ENCODE peak calls at places on chromosomes 1 and 21, in nine cellular contexts. One of them, this sample, is unnamed.

GRCh38 chr1:93330617-93331016 is 15.1 kb upstream of the DR1 start:
- DNase-seq in psoas muscle: no peak
- DNase-seq in A549: no peak
- DNase-seq in suprapubic skin: no peak
- DNase-seq in CD8-positive, alpha-beta T cell: no peak
- DNase-seq in pancreas: no peak
- DNase-seq in stomach: no peak
- DNase-seq in right cardiac atrium: no peak
- DNase-seq in aorta: no peak
- DNase-seq in this sample: no peak

GRCh38 chr1:71721532-71721931 is 560.8 kb downstream of the NEGR1 start:
- DNase-seq in psoas muscle: no peak
- DNase-seq in A549: no peak
- DNase-seq in suprapubic skin: no peak
- DNase-seq in CD8-positive, alpha-beta T cell: no peak
- DNase-seq in pancreas: no peak
- DNase-seq in stomach: no peak
- DNase-seq in right cardiac atrium: no peak
- DNase-seq in aorta: no peak
- DNase-seq in this sample: no peak

GRCh38 chr1:54955359-54955758 is 25.1 kb upstream of the TMEM61 start:
- DNase-seq in psoas muscle: no peak
- DNase-seq in A549: no peak
- DNase-seq in suprapubic skin: no peak
- DNase-seq in CD8-positive, alpha-beta T cell: no peak
- DNase-seq in pancreas: no peak
- DNase-seq in stomach: no peak
- DNase-seq in right cardiac atrium: no peak
- DNase-seq in aorta: no peak
- DNase-seq in this sample: no peak

GRCh38 chr1:228776439-228776838 is 41.2 kb downstream of the RHOU start:
- DNase-seq in psoas muscle: no peak
- DNase-seq in A549: no peak
- DNase-seq in suprapubic skin: no peak
- DNase-seq in CD8-positive, alpha-beta T cell: no peak
- DNase-seq in pancreas: no peak
- DNase-seq in stomach: no peak
- DNase-seq in right cardiac atrium: peak; percentile 66
- DNase-seq in aorta: no peak
- DNase-seq in this sample: no peak

GRCh38 chr1:160114085-160114484 is 1.5 kb upstream of the ATP1A2 start:
- DNase-seq in psoas muscle: no peak
- DNase-seq in A549: no peak
- DNase-seq in suprapubic skin: no peak
- DNase-seq in CD8-positive, alpha-beta T cell: no peak
- DNase-seq in pancreas: no peak
- DNase-seq in stomach: no peak
- DNase-seq in right cardiac atrium: peak; percentile 60
- DNase-seq in aorta: no peak
- DNase-seq in this sample: no peak

GRCh38 chr1:207004931-207005830 is 27.4 kb downstream of the C1orf116 start:
- DNase-seq in psoas muscle: no peak
- DNase-seq in A549: peak; percentile 77
- DNase-seq in suprapubic skin: no peak
- DNase-seq in CD8-positive, alpha-beta T cell: peak; percentile 41
- DNase-seq in pancreas: no peak
- DNase-seq in stomach: peak; percentile 76
- DNase-seq in right cardiac atrium: peak; percentile 67
- DNase-seq in aorta: no peak
- DNase-seq in this sample: no peak

GRCh38 chr1:83065952-83066727 is 932.8 kb downstream of the TTLL7 start:
- DNase-seq in psoas muscle: no peak
- DNase-seq in A549: no peak
- DNase-seq in suprapubic skin: no peak
- DNase-seq in CD8-positive, alpha-beta T cell: no peak
- DNase-seq in pancreas: no peak
- DNase-seq in stomach: no peak
- DNase-seq in right cardiac atrium: no peak
- DNase-seq in aorta: no peak
- DNase-seq in this sample: no peak

GRCh38 chr1:66271216-66271903 is 262.6 kb upstream of the SGIP1 start:
- DNase-seq in psoas muscle: peak; percentile 76
- DNase-seq in A549: peak; percentile 78
- DNase-seq in suprapubic skin: peak; percentile 91
- DNase-seq in CD8-positive, alpha-beta T cell: peak; percentile 10
- DNase-seq in pancreas: no peak
- DNase-seq in stomach: peak; percentile 65
- DNase-seq in right cardiac atrium: peak; percentile 95
- DNase-seq in aorta: peak; percentile 82
- DNase-seq in this sample: peak; percentile 21

GRCh38 chr1:109240158-109241152 is 8.9 kb upstream of the CELSR2 start:
- DNase-seq in psoas muscle: peak; percentile 85
- DNase-seq in A549: no peak
- DNase-seq in suprapubic skin: peak; percentile 86
- DNase-seq in CD8-positive, alpha-beta T cell: peak; percentile 22
- DNase-seq in pancreas: no peak
- DNase-seq in stomach: peak; percentile 54
- DNase-seq in right cardiac atrium: peak; percentile 86
- DNase-seq in aorta: peak; percentile 73
- DNase-seq in this sample: no peak

GRCh38 chr1:172914517-172915144 is 136.1 kb downstream of the TNFSF18 start:
- DNase-seq in psoas muscle: no peak
- DNase-seq in A549: no peak
- DNase-seq in suprapubic skin: no peak
- DNase-seq in CD8-positive, alpha-beta T cell: no peak
- DNase-seq in pancreas: no peak
- DNase-seq in stomach: no peak
- DNase-seq in right cardiac atrium: no peak
- DNase-seq in aorta: no peak
- DNase-seq in this sample: no peak

GRCh38 chr1:16254263-16254948 is 17.4 kb upstream of the CPLANE2 start:
- DNase-seq in psoas muscle: no peak
- DNase-seq in A549: no peak
- DNase-seq in suprapubic skin: no peak
- DNase-seq in CD8-positive, alpha-beta T cell: no peak
- DNase-seq in pancreas: no peak
- DNase-seq in stomach: no peak
- DNase-seq in right cardiac atrium: no peak
- DNase-seq in aorta: no peak
- DNase-seq in this sample: no peak

GRCh38 chr1:29238601-29238964 is 2.3 kb downstream of the PTPRU start:
- DNase-seq in psoas muscle: no peak
- DNase-seq in A549: no peak
- DNase-seq in suprapubic skin: no peak
- DNase-seq in CD8-positive, alpha-beta T cell: no peak
- DNase-seq in pancreas: no peak
- DNase-seq in stomach: no peak
- DNase-seq in right cardiac atrium: no peak
- DNase-seq in aorta: no peak
- DNase-seq in this sample: no peak

GRCh38 chr1:44730741-44731512 is at the start of gene RNU5D-1:
- DNase-seq in psoas muscle: peak; percentile 93
- DNase-seq in A549: peak; percentile 72
- DNase-seq in suprapubic skin: peak; percentile 97
- DNase-seq in CD8-positive, alpha-beta T cell: peak; percentile 96
- DNase-seq in pancreas: peak; percentile 97
- DNase-seq in stomach: peak; percentile 95
- DNase-seq in right cardiac atrium: peak; percentile 97
- DNase-seq in aorta: peak; percentile 96
- DNase-seq in this sample: peak; percentile 81

GRCh38 chr1:152884085-152884484 is 6.0 kb downstream of the SMCP start:
- DNase-seq in psoas muscle: no peak
- DNase-seq in A549: no peak
- DNase-seq in suprapubic skin: no peak
- DNase-seq in CD8-positive, alpha-beta T cell: no peak
- DNase-seq in pancreas: no peak
- DNase-seq in stomach: no peak
- DNase-seq in right cardiac atrium: no peak
- DNase-seq in aorta: no peak
- DNase-seq in this sample: no peak
- H3K9me3 ChIP-seq in psoas muscle: no peaks in the 10 kb centered on the region
- H3K9me3 ChIP-seq in A549: no peaks in the 10 kb centered on the region
- H3K9me3 ChIP-seq in suprapubic skin: no peaks in the 10 kb centered on the region
- H3K9me3 ChIP-seq in CD8-positive, alpha-beta T cell: no peaks in the 10 kb centered on the region
- H3K9me3 ChIP-seq in pancreas: no peaks in the 10 kb centered on the region
- H3K9me3 ChIP-seq in stomach: no peaks in the 10 kb centered on the region
- H3K9me3 ChIP-seq in right cardiac atrium: no peaks in the 10 kb centered on the region
- H3K9me3 ChIP-seq in aorta: no peaks in the 10 kb centered on the region
- H3K9me3 ChIP-seq in this sample: no peaks in the 10 kb centered on the region

GRCh38 chr21:23455676-23456075 is 2151.6 kb downstream of the MRPL39 start:
- DNase-seq in psoas muscle: no peak
- DNase-seq in A549: no peak
- DNase-seq in suprapubic skin: no peak
- DNase-seq in CD8-positive, alpha-beta T cell: no peak
- DNase-seq in pancreas: no peak
- DNase-seq in stomach: no peak
- DNase-seq in right cardiac atrium: no peak
- DNase-seq in aorta: no peak
- DNase-seq in this sample: no peak
- H3K9me3 ChIP-seq in psoas muscle: no peaks in the 10 kb centered on the region
- H3K9me3 ChIP-seq in A549: no peaks in the 10 kb centered on the region
- H3K9me3 ChIP-seq in suprapubic skin: no peaks in the 10 kb centered on the region
- H3K9me3 ChIP-seq in CD8-positive, alpha-beta T cell: no peaks in the 10 kb centered on the region
- H3K9me3 ChIP-seq in pancreas: no peaks in the 10 kb centered on the region
- H3K9me3 ChIP-seq in stomach: peaks cover 6% of the 10 kb centered on the region
- H3K9me3 ChIP-seq in right cardiac atrium: no peaks in the 10 kb centered on the region
- H3K9me3 ChIP-seq in aorta: no peaks in the 10 kb centered on the region
- H3K9me3 ChIP-seq in this sample: no peaks in the 10 kb centered on the region

DNA sequence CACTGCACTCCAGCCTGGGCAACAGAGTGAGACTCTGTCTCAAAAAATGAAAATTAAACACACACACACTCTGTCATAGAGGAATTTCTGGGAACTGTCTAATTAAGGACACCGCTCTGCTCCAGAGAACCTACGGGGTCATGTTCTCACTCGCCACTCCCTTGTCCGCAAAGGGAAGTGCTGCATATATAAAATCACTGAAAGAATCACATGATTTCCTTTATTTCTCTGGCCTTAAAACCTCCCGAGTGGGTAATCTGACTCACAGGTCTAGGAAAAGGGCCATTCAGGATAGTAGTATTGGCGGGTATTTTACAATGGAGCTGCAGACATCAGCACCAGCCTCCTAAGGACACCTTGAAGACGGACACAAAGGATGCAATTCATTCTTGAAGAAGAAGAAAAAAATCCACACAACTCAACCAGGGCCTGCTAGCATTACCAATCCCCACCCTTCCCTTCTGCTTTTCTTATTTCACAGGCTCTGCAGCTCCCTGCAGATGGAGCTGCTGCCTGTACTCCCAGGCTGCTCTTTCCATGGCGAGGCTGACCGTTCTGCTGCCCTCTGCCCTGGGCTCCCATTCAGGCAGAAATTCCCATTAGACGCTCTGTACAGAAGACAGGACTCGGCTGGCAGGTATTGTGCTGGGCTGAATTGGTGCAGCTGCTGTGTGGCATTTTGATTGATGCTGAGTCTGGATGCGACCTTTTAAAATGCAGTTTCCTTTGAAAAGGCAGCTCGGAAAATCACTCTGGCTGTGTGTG is 53.3 kb upstream of the FAM89A start:
- DNase-seq in psoas muscle: no peak
- DNase-seq in A549: no peak
- DNase-seq in suprapubic skin: no peak
- DNase-seq in CD8-positive, alpha-beta T cell: no peak
- DNase-seq in pancreas: no peak
- DNase-seq in stomach: no peak
- DNase-seq in right cardiac atrium: no peak
- DNase-seq in aorta: no peak
- DNase-seq in this sample: no peak
- H3K9me3 ChIP-seq in psoas muscle: no peaks in the 10 kb centered on the region
- H3K9me3 ChIP-seq in A549: no peaks in the 10 kb centered on the region
- H3K9me3 ChIP-seq in suprapubic skin: no peaks in the 10 kb centered on the region
- H3K9me3 ChIP-seq in CD8-positive, alpha-beta T cell: no peaks in the 10 kb centered on the region
- H3K9me3 ChIP-seq in pancreas: no peaks in the 10 kb centered on the region
- H3K9me3 ChIP-seq in stomach: no peaks in the 10 kb centered on the region
- H3K9me3 ChIP-seq in right cardiac atrium: no peaks in the 10 kb centered on the region
- H3K9me3 ChIP-seq in aorta: no peaks in the 10 kb centered on the region
- H3K9me3 ChIP-seq in this sample: no peaks in the 10 kb centered on the region

GRCh38 chr21:25175938-25176337 is 431.3 kb downstream of the MRPL39 start:
- DNase-seq in psoas muscle: no peak
- DNase-seq in A549: no peak
- DNase-seq in suprapubic skin: no peak
- DNase-seq in CD8-positive, alpha-beta T cell: no peak
- DNase-seq in pancreas: no peak
- DNase-seq in stomach: no peak
- DNase-seq in right cardiac atrium: no peak
- DNase-seq in aorta: no peak
- DNase-seq in this sample: no peak
- H3K9me3 ChIP-seq in psoas muscle: no peaks in the 10 kb centered on the region
- H3K9me3 ChIP-seq in A549: no peaks in the 10 kb centered on the region
- H3K9me3 ChIP-seq in suprapubic skin: no peaks in the 10 kb centered on the region
- H3K9me3 ChIP-seq in CD8-positive, alpha-beta T cell: no peaks in the 10 kb centered on the region
- H3K9me3 ChIP-seq in pancreas: no peaks in the 10 kb centered on the region
- H3K9me3 ChIP-seq in stomach: no peaks in the 10 kb centered on the region
- H3K9me3 ChIP-seq in right cardiac atrium: no peaks in the 10 kb centered on the region
- H3K9me3 ChIP-seq in aorta: no peaks in the 10 kb centered on the region
- H3K9me3 ChIP-seq in this sample: no peaks in the 10 kb centered on the region

DNA sequence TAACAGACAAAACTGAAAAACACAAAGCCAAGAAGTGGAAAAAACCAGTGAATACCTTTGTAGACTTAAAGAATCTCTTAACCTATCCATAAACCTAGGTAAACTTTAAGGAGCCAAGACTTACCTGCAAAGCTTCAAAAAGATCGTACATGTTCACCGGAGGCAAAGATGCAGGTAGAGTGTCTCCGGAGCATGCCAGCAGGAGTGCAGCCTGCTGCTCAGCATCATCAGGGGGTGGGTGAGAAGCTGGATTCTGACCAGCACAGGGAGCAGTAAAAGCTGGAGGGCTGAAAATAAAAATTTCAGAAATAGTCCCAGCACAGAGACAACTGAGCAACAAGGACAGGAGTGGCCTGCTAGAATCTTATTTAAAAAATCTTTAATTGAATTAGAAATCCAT is 18.1 kb downstream of the TADA1 start:
- DNase-seq in psoas muscle: no peak
- DNase-seq in A549: no peak
- DNase-seq in suprapubic skin: no peak
- DNase-seq in CD8-positive, alpha-beta T cell: no peak
- DNase-seq in pancreas: no peak
- DNase-seq in stomach: no peak
- DNase-seq in right cardiac atrium: no peak
- DNase-seq in aorta: no peak
- DNase-seq in this sample: no peak
- H3K9me3 ChIP-seq in psoas muscle: no peaks in the 10 kb centered on the region
- H3K9me3 ChIP-seq in A549: no peaks in the 10 kb centered on the region
- H3K9me3 ChIP-seq in suprapubic skin: no peaks in the 10 kb centered on the region
- H3K9me3 ChIP-seq in CD8-positive, alpha-beta T cell: no peaks in the 10 kb centered on the region
- H3K9me3 ChIP-seq in pancreas: no peaks in the 10 kb centered on the region
- H3K9me3 ChIP-seq in stomach: no peaks in the 10 kb centered on the region
- H3K9me3 ChIP-seq in right cardiac atrium: no peaks in the 10 kb centered on the region
- H3K9me3 ChIP-seq in aorta: no peaks in the 10 kb centered on the region
- H3K9me3 ChIP-seq in this sample: no peaks in the 10 kb centered on the region

GRCh38 chr1:248372394-248372793 is 3.2 kb upstream of the OR2T6 start:
- DNase-seq in psoas muscle: no peak
- DNase-seq in A549: no peak
- DNase-seq in suprapubic skin: no peak
- DNase-seq in CD8-positive, alpha-beta T cell: no peak
- DNase-seq in pancreas: no peak
- DNase-seq in stomach: no peak
- DNase-seq in right cardiac atrium: no peak
- DNase-seq in aorta: no peak
- DNase-seq in this sample: no peak
- H3K9me3 ChIP-seq in psoas muscle: peaks cover 5% of the 10 kb centered on the region
- H3K9me3 ChIP-seq in A549: peaks cover 7% of the 10 kb centered on the region
- H3K9me3 ChIP-seq in suprapubic skin: no peaks in the 10 kb centered on the region
- H3K9me3 ChIP-seq in CD8-positive, alpha-beta T cell: no peaks in the 10 kb centered on the region
- H3K9me3 ChIP-seq in pancreas: no peaks in the 10 kb centered on the region
- H3K9me3 ChIP-seq in stomach: peaks cover 4% of the 10 kb centered on the region
- H3K9me3 ChIP-seq in right cardiac atrium: peaks cover 2% of the 10 kb centered on the region
- H3K9me3 ChIP-seq in aorta: peaks cover 1% of the 10 kb centered on the region
- H3K9me3 ChIP-seq in this sample: no peaks in the 10 kb centered on the region

GRCh38 chr1:152535774-152536173 is 21.5 kb downstream of the CRCT1 start:
- DNase-seq in psoas muscle: no peak
- DNase-seq in A549: no peak
- DNase-seq in suprapubic skin: no peak
- DNase-seq in CD8-positive, alpha-beta T cell: no peak
- DNase-seq in pancreas: no peak
- DNase-seq in stomach: no peak
- DNase-seq in right cardiac atrium: no peak
- DNase-seq in aorta: no peak
- DNase-seq in this sample: no peak
- H3K9me3 ChIP-seq in psoas muscle: peaks cover 3% of the 10 kb centered on the region
- H3K9me3 ChIP-seq in A549: no peaks in the 10 kb centered on the region
- H3K9me3 ChIP-seq in suprapubic skin: no peaks in the 10 kb centered on the region
- H3K9me3 ChIP-seq in CD8-positive, alpha-beta T cell: no peaks in the 10 kb centered on the region
- H3K9me3 ChIP-seq in pancreas: no peaks in the 10 kb centered on the region
- H3K9me3 ChIP-seq in stomach: peaks cover 8% of the 10 kb centered on the region
- H3K9me3 ChIP-seq in right cardiac atrium: no peaks in the 10 kb centered on the region
- H3K9me3 ChIP-seq in aorta: peaks cover 4% of the 10 kb centered on the region
- H3K9me3 ChIP-seq in this sample: no peaks in the 10 kb centered on the region

This sample was measured in T-helper 17 cell.